ENCODE peak calls at places on chromosomes 6 and 20, in five cellular contexts. W is esophagus squamous epithelium, C is ovary, E is fibroblast of lung, X is H9. D is an unnamed sample. For H3K9me3, the result is how much of the 10 kb centered on the place peaks cover.

GRCh38 chr6:155352812-155353211 is 38.5 kb upstream of the TFB1M start:
- DNase-seq in W (no peak), C (no peak), E (peak), X (no peak), D (no peak)

GRCh38 chr6:123926000-123926399 is 122.3 kb downstream of the NKAIN2 start:
- DNase-seq in W (no peak), C (no peak), E (no peak), X (no peak), D (no peak)

GRCh38 chr6:166939894-166940293 is 16.5 kb downstream of the RNASET2 start:
- DNase-seq in W (no peak), C (no peak), E (no peak), X (no peak), D (no peak)

GRCh38 chr6:157679605-157680580 is 143.2 kb upstream of the SNX9 start:
- DNase-seq in W (no peak), C (no peak), E (no peak), X (no peak), D (no peak)

GRCh38 chr6:3176562-3177355 is 19.4 kb upstream of the TUBB2A start:
- DNase-seq in W (no peak), C (no peak), E (peak), X (no peak), D (no peak)

GRCh38 chr6:12348530-12349511 is 58.7 kb downstream of the EDN1 start:
- DNase-seq in W (no peak), C (no peak), E (peak), X (no peak), D (no peak)

GRCh38 chr20:17849901-17850673 is 118.5 kb downstream of the SNX5 start:
- DNase-seq in W (no peak), C (no peak), E (peak), X (no peak), D (peak)

GRCh38 chr6:47241742-47242482 is 67.8 kb downstream of the TNFRSF21 start:
- DNase-seq in W (no peak), C (no peak), E (peak), X (no peak), D (no peak)

GRCh38 chr6:29552512-29553051 is 7.0 kb downstream of the UBD start:
- DNase-seq in W (no peak), C (no peak), E (peak), X (no peak), D (no peak)

GRCh38 chr6:142318714-142319113 is 16.9 kb downstream of the ADGRG6 start:
- DNase-seq in W (no peak), C (no peak), E (no peak), X (no peak), D (no peak)

GRCh38 chr6:166596741-166597507 is 10.4 kb upstream of the RAMACL start:
- DNase-seq in W (no peak), C (no peak), E (no peak), X (no peak), D (no peak)

GRCh38 chr6:111221804-111222203 is 134.5 kb downstream of the SLC16A10 start:
- DNase-seq in W (no peak), C (no peak), E (no peak), X (no peak), D (no peak)

GRCh38 chr6:79570802-79571367 is 33.7 kb upstream of the LCA5 start:
- DNase-seq in W (no peak), C (no peak), E (peak), X (no peak), D (no peak)

GRCh38 chr6:159985296-159985940 is 16.5 kb downstream of the IGF2R start:
- DNase-seq in W (no peak), C (no peak), E (no peak), X (no peak), D (no peak)

GRCh38 chr6:167974644-167975344 is 22.7 kb upstream of the KIF25 start:
- DNase-seq in W (no peak), C (no peak), E (no peak), X (no peak), D (no peak)

GRCh38 chr20:5092765-5093339 is 26.9 kb downstream of the PCNA start:
- DNase-seq in W (no peak), C (no peak), E (no peak), X (no peak), D (no peak)

GRCh38 chr20:22582960-22583772 is 1.2 kb downstream of the FOXA2 start:
- DNase-seq in W (no peak), C (no peak), E (no peak), X (peak), D (no peak)

GRCh38 chr20:47792021-47792618 is 6.8 kb upstream of the SULF2 start:
- DNase-seq in W (no peak), C (peak), E (peak), X (no peak), D (peak)

GRCh38 chr20:3044336-3044965 is 1.0 kb downstream of the GNRH2 start:
- DNase-seq in W (no peak), C (peak), E (no peak), X (no peak), D (no peak)

GRCh38 chr20:64116541-64117423 is 9.4 kb upstream of the NPBWR2 start:
- DNase-seq in W (no peak), C (no peak), E (no peak), X (no peak), D (no peak)

GRCh38 chr6:30722280-30723112 is 2.3 kb downstream of the TUBB start:
- DNase-seq in W (no peak), C (peak), E (peak), X (peak), D (no peak)

GRCh38 chr6:148934534-148934933 is 187.7 kb downstream of the UST start:
- DNase-seq in W (no peak), C (peak), E (peak), X (no peak), D (peak)

GRCh38 chr6:45367999-45368398 is 9.7 kb downstream of the SUPT3H start:
- DNase-seq in W (no peak), C (no peak), E (no peak), X (no peak), D (no peak)

GRCh38 chr6:162032620-162033019 is 694.9 kb downstream of the PRKN start:
- DNase-seq in W (no peak), C (no peak), E (peak), X (no peak), D (no peak)

GRCh38 chr6:88856566-88856965 is 106.9 kb downstream of the RNGTT start:
- DNase-seq in W (no peak), C (no peak), E (no peak), X (no peak), D (no peak)

GRCh38 chr6:70474751-70475150 is 61.4 kb downstream of the FAM135A start:
- DNase-seq in W (no peak), C (no peak), E (peak), X (peak), D (no peak)

GRCh38 chr6:7542065-7542877 is 800 bp downstream of the DSP start:
- DNase-seq in W (no peak), C (no peak), E (no peak), X (peak), D (no peak)

GRCh38 chr6:47094351-47094925 is 52.3 kb upstream of the ADGRF1 start:
- DNase-seq in W (no peak), C (no peak), E (no peak), X (no peak), D (no peak)

GRCh38 chr6:163612200-163612599 is 197.7 kb downstream of the QKI start:
- DNase-seq in W (no peak), C (no peak), E (peak), X (no peak), D (no peak)

GRCh38 chr6:40197371-40197770 is 263.1 kb upstream of the MOCS1 start:
- DNase-seq in W (no peak), C (no peak), E (no peak), X (no peak), D (no peak)

GRCh38 chr6:33792990-33793389 is 4.1 kb upstream of the LEMD2 start:
- DNase-seq in W (no peak), C (no peak), E (no peak), X (no peak), D (no peak)

GRCh38 chr6:14681699-14682487 is 564.0 kb upstream of the JARID2 start:
- DNase-seq in W (no peak), C (no peak), E (no peak), X (no peak), D (no peak)

GRCh38 chr6:158926429-158926828 is 73.6 kb downstream of the RSPH3 start:
- DNase-seq in W (no peak), C (no peak), E (peak), X (no peak), D (no peak)

GRCh38 chr20:22453244-22454080 is 130.9 kb downstream of the FOXA2 start:
- DNase-seq in W (no peak), C (no peak), E (no peak), X (no peak), D (no peak)

GRCh38 chr6:8857160-8857559 is 421.8 kb upstream of the SLC35B3 start:
- DNase-seq in W (no peak), C (no peak), E (no peak), X (no peak), D (no peak)

GRCh38 chr6:130778946-130779657 is 48.1 kb upstream of the SMLR1 start:
- DNase-seq in W (no peak), C (no peak), E (peak), X (no peak), D (no peak)

GRCh38 chr6:38599261-38599660 is 40.5 kb downstream of the BTBD9 start:
- DNase-seq in W (no peak), C (no peak), E (no peak), X (no peak), D (no peak)

GRCh38 chr6:165536911-165537310 is 126.1 kb downstream of the PDE10A start:
- DNase-seq in W (no peak), C (no peak), E (no peak), X (no peak), D (no peak)

GRCh38 chr6:154653385-154653784 is 79.8 kb upstream of the SCAF8 start:
- DNase-seq in W (no peak), C (no peak), E (no peak), X (no peak), D (no peak)

GRCh38 chr6:169960531-169960890 is 209.1 kb downstream of the ERMARD start:
- DNase-seq in W (no peak), C (no peak), E (no peak), X (no peak), D (no peak)

GRCh38 chr6:169960891-169961611 is 209.6 kb downstream of the ERMARD start:
- DNase-seq in W (no peak), C (no peak), E (no peak), X (peak), D (peak)

GRCh38 chr6:169963581-169964297 is 212.3 kb downstream of the ERMARD start:
- DNase-seq in W (no peak), C (no peak), E (no peak), X (peak), D (no peak)

GRCh38 chr6:169962604-169963469 is 211.4 kb downstream of the ERMARD start:
- DNase-seq in W (no peak), C (no peak), E (no peak), X (peak), D (no peak)

DNA sequence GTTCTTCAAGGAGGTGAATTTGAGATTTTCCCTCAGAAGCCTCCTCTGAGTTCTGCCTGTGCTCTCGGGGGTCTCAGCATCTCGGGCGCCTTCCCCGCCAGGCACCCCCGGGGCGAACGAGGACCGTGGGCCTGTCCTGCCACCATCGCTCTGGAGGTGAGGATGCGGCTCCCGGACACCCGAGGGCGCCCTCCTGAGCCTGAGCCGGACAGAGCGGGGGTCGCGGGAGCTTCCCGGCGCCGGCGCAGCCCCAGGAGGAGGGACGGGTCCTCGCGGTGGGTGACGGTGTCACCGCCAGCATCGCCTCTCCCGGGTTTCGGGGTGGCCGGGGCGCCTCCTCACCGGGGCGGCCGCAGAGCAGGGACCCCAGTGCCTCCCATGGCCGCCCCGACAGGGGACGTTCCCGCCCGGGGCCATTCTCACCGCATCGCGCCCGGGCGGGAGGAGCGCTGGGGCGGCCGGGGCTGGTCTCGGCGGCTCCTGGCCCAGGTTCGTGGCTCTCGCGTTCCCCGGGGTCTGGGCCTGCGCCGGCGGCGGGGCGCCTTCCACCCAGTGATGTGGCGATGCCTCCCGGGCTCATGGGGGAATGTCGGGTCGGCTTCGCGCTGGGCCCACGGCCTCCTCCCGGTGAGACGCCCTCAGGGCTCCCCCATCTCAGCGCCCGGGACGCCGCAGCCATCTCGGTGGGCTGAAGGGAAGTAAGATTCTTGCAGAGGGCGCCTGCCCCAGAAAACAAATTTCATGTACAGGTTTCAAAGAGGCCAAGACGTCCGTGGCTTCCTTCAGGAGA is 210.5 kb downstream of the ERMARD start:
- DNase-seq in W (no peak), C (peak), E (no peak), X (peak), D (peak)
- H3K9me3 ChIP-seq in W (under half), C (under half), E (under half), X (under half), D (under half)

DNA sequence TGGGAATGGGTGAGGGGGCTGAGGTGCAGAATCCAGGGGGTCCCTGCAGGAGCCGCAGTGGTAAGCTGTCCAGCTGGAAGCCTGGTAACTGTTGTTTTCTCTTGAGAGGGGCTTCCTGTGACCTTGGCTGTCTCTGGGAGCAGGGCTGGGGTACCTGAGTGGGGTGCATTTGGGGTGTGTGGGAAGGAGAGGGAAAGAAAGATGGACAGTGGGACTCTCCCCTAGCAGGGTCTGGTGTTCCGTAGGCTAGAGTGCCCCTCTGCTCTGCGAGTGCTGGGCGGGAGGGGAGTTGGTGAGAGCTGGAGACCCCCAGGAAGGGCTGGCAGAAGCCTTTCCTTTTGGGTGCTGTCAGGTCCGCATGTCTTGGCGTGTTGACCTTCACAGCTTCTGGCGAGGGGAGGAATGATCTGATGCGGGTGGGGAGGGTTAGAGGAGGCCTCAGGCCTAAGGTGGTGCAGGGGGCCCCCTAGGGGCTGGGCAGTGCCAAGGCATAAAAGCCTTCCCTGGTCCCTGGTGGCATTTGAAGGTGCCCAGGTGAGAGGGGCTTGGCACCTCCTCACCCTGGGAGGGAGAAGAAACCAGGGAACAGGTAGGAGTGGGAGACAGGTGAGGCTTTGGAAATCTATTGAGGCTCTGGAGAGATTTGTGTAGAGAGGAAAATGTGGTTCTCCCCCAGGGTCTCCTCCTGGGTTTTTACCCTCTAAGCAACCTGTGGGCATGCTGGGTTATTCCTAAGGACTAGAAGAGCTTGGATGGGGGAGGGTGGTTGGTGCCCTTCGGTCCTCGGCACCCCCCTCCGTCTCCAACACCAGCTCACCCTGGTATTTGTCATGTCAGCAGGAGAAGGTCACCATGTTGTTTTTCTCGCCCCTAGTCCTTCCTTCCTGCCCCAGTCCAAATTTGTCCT is 3.3 kb downstream of the VEGFA start:
- DNase-seq in W (no peak), C (peak), E (peak), X (peak), D (no peak)
- TF ChIP-seq CTCF in W (peak), C (peak), E (peak), X (peak), D (peak)

GRCh38 chr6:116223355-116223754 is 30.5 kb downstream of the TSPYL4 start:
- DNase-seq in W (no peak), C (no peak), E (no peak), X (no peak), D (no peak)
- H3K27ac ChIP-seq in W (no peak), C (no peak), E (no peak), X (no peak), D (no peak)

GRCh38 chr20:51661609-51662178 is 106.5 kb downstream of the ATP9A start:
- DNase-seq in W (no peak), C (no peak), E (peak), X (no peak), D (no peak)
- H3K9me3 ChIP-seq in W (under half), C (under half), E (under half), X (under half), D (under half)

DNA sequence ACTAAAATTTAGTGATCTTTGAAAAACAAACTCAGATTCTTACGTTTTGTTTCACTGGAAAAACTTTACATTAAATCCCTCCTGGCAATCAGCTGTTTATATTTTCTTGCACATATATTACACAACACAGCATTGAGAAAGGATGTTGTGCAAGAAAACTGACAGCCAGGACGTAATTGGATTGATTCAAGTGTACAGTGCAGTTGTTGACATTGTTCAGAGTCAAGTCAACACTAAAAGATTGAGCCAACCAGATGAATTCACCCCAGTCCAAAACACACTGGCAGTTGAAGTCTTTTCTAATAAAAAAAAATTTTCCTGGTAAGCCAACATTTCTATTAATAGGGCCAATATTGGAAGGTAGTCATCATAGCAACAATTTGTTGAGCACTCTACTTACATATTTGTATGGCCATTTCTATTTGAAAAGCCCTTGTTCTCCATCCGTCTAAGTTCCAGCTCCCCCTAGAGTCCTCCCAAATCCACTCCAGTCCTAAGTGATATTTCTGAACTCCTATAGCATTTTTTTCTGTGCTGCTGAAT is 20.9 kb upstream of the VNN1 start:
- DNase-seq in W (no peak), C (no peak), E (peak), X (no peak), D (no peak)
- TF ChIP-seq CTCF in W (no peak), C (no peak), E (peak), X (peak), D (no peak)